ENCODE peak calls at places on chromosomes 13 and 19, in seven cellular contexts. R, G, F, A, V, Q and H are unnamed samples.
A peak's percentile ranks its signal among the peaks of the same experiment; 100 is the strongest.

GRCh38 chr19:48696353-48697010 is 711 bp downstream of the FUT2 start:
- DNase-seq in F (no peak), V (no peak), G (peak; percentile 50), A (no peak), Q (no peak), R (no peak), H (no peak)

GRCh38 chr19:40933025-40933424 is 51.0 kb upstream of the CYP2A7 start:
- DNase-seq in A (no peak), R (no peak), V (no peak), Q (no peak), G (no peak), F (no peak), H (no peak)

GRCh38 chr13:35855531-35856019 is 275.6 kb downstream of the DCLK1 start:
- DNase-seq in R (no peak), V (no peak), A (peak; percentile 63), G (no peak), F (no peak), Q (no peak), H (no peak)

GRCh38 chr19:17441241-17442135 is 7.0 kb downstream of the TMEM221 start:
- DNase-seq in V (no peak), Q (no peak), R (no peak), F (no peak), A (no peak), G (peak; percentile 54), H (no peak)

GRCh38 chr19:11577451-11578341 is at the start of gene ACP5:
- DNase-seq in A (no peak), G (no peak), Q (no peak), R (no peak), F (no peak), V (no peak), H (peak; percentile 63)

GRCh38 chr13:80871481-80871880 is 530.6 kb upstream of the SPRY2 start:
- DNase-seq in R (no peak), V (no peak), G (no peak), Q (no peak), F (no peak), A (no peak), H (no peak)

GRCh38 chr13:19888799-19889198 is 25.4 kb upstream of the ZMYM5 start:
- DNase-seq in F (no peak), Q (no peak), V (no peak), G (peak; percentile 36), A (no peak), R (no peak), H (no peak)

GRCh38 chr13:79593611-79594275 is 112.8 kb downstream of the NDFIP2 start:
- DNase-seq in A (no peak), V (no peak), F (no peak), G (no peak), R (no peak), Q (no peak), H (no peak)

GRCh38 chr19:4373601-4374441 is 26.5 kb downstream of the SH3GL1 start:
- DNase-seq in F (no peak), G (no peak), R (no peak), V (peak; percentile 61), Q (no peak), A (no peak), H (no peak)

GRCh38 chr13:39515231-39515630 is 87.8 kb downstream of the LHFPL6 start:
- DNase-seq in R (no peak), F (no peak), V (no peak), G (no peak), A (no peak), Q (no peak), H (no peak)

GRCh38 chr19:5694952-5695648 is 5.0 kb downstream of the RPL36 start:
- DNase-seq in V (no peak), F (no peak), R (no peak), Q (peak; percentile 3), A (no peak), G (no peak), H (no peak)

DNA sequence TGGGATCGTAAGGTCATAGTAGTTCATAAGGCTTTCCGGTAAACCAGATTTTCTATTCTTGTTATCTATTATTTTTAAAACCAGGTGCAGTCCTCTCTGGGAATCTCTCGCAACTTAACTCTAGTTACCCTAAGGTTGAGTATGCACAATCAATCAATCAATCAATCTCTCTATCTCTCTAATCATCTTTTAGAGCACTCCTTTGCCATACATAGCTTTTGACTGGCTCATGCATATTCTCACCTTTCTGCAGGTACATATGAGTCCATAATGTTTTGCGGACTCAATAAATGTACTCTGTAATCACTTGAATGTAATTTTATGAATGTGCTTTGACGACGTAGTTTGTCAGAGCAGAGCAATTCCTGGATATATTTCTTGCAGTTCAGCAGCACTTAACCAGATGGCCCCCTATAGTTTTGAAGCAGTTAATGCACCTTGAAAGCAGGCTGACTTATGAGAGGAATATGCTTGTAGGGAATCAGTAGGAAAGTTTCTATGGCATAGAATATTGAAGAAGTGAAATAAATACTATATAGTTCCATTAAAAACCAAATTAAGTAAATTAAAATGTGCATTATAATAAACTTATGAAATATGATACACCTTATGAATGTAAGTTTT is 524.7 kb downstream of the GPC5 start:
- DNase-seq in R (no peak), V (no peak), A (no peak), G (no peak), F (no peak), Q (peak; percentile 19), H (no peak)
- H3K4me1 ChIP-seq in R (no peaks in the 10 kb centered on the region), V (no peaks in the 10 kb centered on the region), A (no peaks in the 10 kb centered on the region), G (no peaks in the 10 kb centered on the region), F (no peaks in the 10 kb centered on the region), Q (no peaks in the 10 kb centered on the region), H (no peaks in the 10 kb centered on the region)

DNA sequence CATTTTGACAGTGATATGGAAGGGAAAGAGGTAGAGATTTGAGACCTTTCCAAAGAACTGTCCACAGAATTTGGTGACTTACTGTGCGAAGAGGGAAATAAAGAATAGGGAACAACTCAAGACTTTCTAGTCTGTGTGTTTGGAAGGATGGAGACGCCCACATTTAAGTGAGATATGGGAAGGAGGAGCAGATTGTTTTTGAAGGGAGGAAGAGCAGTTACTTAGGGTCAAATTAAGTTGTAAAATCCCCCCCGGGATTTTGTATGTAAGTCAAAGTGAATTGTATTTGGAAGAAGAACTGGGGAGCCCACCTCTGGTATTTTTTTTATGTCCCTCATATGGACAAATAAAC is 1.2 kb downstream of the USPL1 start:
- DNase-seq in F (no peak), Q (no peak), V (no peak), A (no peak), R (no peak), G (no peak), H (no peak)
- H3K4me1 ChIP-seq in F (peaks cover 30% of the 10 kb centered on the region), Q (peaks cover 13% of the 10 kb centered on the region), V (peaks cover 20% of the 10 kb centered on the region), A (peaks cover 8% of the 10 kb centered on the region), R (peaks cover 19% of the 10 kb centered on the region), G (peaks cover 34% of the 10 kb centered on the region), H (peaks cover 36% of the 10 kb centered on the region)

DNA sequence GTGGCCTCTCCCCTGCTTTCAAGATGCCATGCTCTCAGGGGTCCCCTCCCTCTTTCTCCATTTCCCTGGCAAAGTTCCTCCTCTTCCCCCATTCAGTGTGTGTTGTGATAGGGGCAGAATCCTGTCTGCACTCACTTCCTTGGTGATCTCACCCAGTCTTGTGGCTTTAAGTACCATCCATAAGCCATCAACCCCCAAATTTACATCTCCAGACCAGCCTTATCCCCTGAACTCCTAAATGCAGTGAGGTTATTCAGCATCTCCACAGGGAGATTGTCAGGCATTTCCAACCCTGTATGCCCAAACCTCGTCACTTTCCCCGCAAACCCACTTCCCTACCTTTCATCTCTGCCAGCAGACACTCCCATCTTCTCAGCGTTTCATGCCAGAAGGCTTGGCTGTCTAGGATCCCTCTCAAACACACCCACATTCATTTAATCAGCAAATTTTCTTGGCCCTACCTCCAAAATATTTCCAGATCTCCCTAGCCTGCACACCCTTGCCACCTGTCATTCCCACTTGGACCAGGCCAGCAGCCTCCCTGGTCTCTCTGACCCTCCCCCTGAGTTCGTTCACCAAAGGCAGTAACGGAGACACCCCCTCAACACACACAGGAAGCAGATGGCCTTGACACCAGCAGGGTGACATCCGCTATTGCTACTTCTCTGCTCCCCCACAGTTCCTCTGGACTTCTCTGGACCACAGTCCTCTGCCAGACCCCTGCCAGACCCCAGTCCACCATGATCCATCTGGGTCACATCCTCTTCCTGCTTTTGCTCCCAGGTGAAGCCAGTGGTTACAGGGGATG is at the start of gene HCST:
- DNase-seq in G (peak; percentile 75), A (no peak), Q (no peak), R (no peak), F (peak; percentile 39), V (no peak), H (peak; percentile 45)
- H3K4me1 ChIP-seq in G (peaks cover 47% of the 10 kb centered on the region), A (peaks cover 22% of the 10 kb centered on the region), Q (peaks cover 6% of the 10 kb centered on the region), R (peaks cover 3% of the 10 kb centered on the region), F (peaks cover 57% of the 10 kb centered on the region), V (peaks cover 6% of the 10 kb centered on the region), H (peaks cover 54% of the 10 kb centered on the region)

DNA sequence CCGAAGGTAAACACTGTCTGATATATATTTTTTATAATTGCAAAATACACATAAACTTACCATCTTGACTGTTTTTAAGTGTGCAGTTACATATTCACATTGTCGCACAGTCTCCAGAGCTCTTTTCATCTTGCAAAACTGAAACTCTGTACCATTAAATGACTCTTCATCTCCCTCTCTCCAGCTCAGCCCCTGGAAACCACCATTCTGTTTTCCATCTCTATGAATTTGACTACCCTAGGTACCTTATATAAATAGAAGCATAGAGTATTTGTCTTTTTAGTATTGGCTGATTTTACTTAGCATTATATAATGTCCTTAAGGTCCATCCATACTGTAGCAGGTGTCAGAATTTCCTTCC is 45.8 kb downstream of the LRCH1 start:
- DNase-seq in F (no peak), A (no peak), V (no peak), G (no peak), R (no peak), Q (no peak), H (no peak)
- H3K4me1 ChIP-seq in F (peaks cover 45% of the 10 kb centered on the region), A (peaks cover 25% of the 10 kb centered on the region), V (peaks cover 61% of the 10 kb centered on the region), G (peaks cover 57% of the 10 kb centered on the region), R (peaks cover 51% of the 10 kb centered on the region), Q (peaks cover 45% of the 10 kb centered on the region), H (peaks cover 81% of the 10 kb centered on the region)

GRCh38 chr13:109253316-109253715 is 533.1 kb downstream of the IRS2 start:
- DNase-seq in F (no peak), R (no peak), G (no peak), V (no peak), Q (no peak), A (no peak), H (no peak)
- H3K4me1 ChIP-seq in F (no peaks in the 10 kb centered on the region), R (no peaks in the 10 kb centered on the region), G (no peaks in the 10 kb centered on the region), V (no peaks in the 10 kb centered on the region), Q (peaks cover 5% of the 10 kb centered on the region), A (peaks cover 34% of the 10 kb centered on the region), H (peaks cover 4% of the 10 kb centered on the region)

GRCh38 chr19:33819875-33820781 is 23.5 kb downstream of the KCTD15 start:
- DNase-seq in G (peak; percentile 65), V (peak; percentile 85), Q (peak; percentile 74), R (no peak), F (peak; percentile 16), A (no peak), H (peak; percentile 93)

GRCh38 chr19:33821871-33822270 is 25.2 kb downstream of the KCTD15 start:
- DNase-seq in R (no peak), V (no peak), A (no peak), F (no peak), G (no peak), Q (no peak), H (no peak)

GRCh38 chr19:33815410-33816340 is 19.0 kb downstream of the KCTD15 start:
- DNase-seq in R (no peak), Q (no peak), A (no peak), V (no peak), F (no peak), G (no peak), H (peak; percentile 28)

GRCh38 chr19:33818426-33818825 is 21.8 kb downstream of the KCTD15 start:
- DNase-seq in A (no peak), G (no peak), R (no peak), V (no peak), Q (no peak), F (no peak), H (peak; percentile 28)

GRCh38 chr19:33819496-33819874 is 22.8 kb downstream of the KCTD15 start:
- DNase-seq in R (no peak), G (no peak), V (no peak), F (no peak), A (no peak), Q (no peak), H (no peak)
- H3K4me1 ChIP-seq in R (peaks cover 5% of the 10 kb centered on the region), G (peaks cover 6% of the 10 kb centered on the region), V (peaks cover 15% of the 10 kb centered on the region), F (peaks cover 5% of the 10 kb centered on the region), A (peaks cover 14% of the 10 kb centered on the region), Q (peaks cover 6% of the 10 kb centered on the region), H (peaks cover 47% of the 10 kb centered on the region)